ENCODE peak calls at places on chromosomes 4 and X, in six cellular contexts. I, V, G, Q, O and B are unnamed samples.

GRCh38 chrX:43003204-43003565 is 225.2 kb upstream of the PPP1R2C start:
- DNase-seq in I (no peak), V (no peak), G (no peak), Q (no peak), O (no peak), B (no peak)

GRCh38 chr4:164779811-164780216 is 25.9 kb downstream of the SMIM31 start:
- DNase-seq in I (peak), V (peak), G (peak), Q (peak), O (peak), B (peak)

GRCh38 chrX:40912166-40912565 is 173.1 kb upstream of the USP9X start:
- DNase-seq in I (peak), V (no peak), G (no peak), Q (no peak), O (no peak), B (no peak)

GRCh38 chr4:95637047-95637600 is 88.4 kb upstream of the UNC5C start:
- DNase-seq in I (peak), V (no peak), G (no peak), Q (no peak), O (no peak), B (no peak)

GRCh38 chr4:147976341-147976928 is 244.5 kb downstream of the ARHGAP10 start:
- DNase-seq in I (no peak), V (no peak), G (no peak), Q (no peak), O (no peak), B (no peak)

GRCh38 chrX:41781500-41781899 is 57.5 kb downstream of the GPR82 start:
- DNase-seq in I (peak), V (peak), G (no peak), Q (peak), O (no peak), B (no peak)

GRCh38 chrX:155949098-155949497 is 48.4 kb upstream of the IL9R start:
- DNase-seq in I (no peak), V (no peak), G (no peak), Q (no peak), O (no peak), B (no peak)

GRCh38 chr4:96736352-96736889 is 896.5 kb downstream of the PDHA2 start:
- DNase-seq in I (peak), V (no peak), G (no peak), Q (no peak), O (no peak), B (no peak)

GRCh38 chr4:86961605-86962295 is 26.9 kb downstream of the AFF1 start:
- DNase-seq in I (peak), V (peak), G (no peak), Q (peak), O (peak), B (peak)